ENCODE peak calls at places on chromosome 3, in nine cellular contexts. I is esophagus muscularis mucosa, G is body of pancreas, X is esophagus squamous epithelium, V is heart left ventricle, H is ovary, F is A549, B is stomach, L is transverse colon. T is an unnamed sample.

GRCh38 chr3:190024912-190025311 is 95.8 kb downstream of the P3H2 start:
- DNase-seq in I (no peak), G (no peak), X (no peak), V (no peak), H (no peak), F (no peak), B (no peak), L (no peak), T (no peak)

GRCh38 chr3:132079150-132079549 is 44.3 kb upstream of the CPNE4 start:
- DNase-seq in I (no peak), G (no peak), X (no peak), V (no peak), H (no peak), F (no peak), B (no peak), L (no peak), T (no peak)

GRCh38 chr3:179606534-179607085 is 2.0 kb downstream of the NDUFB5 start:
- DNase-seq in I (no peak), G (no peak), X (no peak), V (no peak), H (no peak), F (no peak), B (no peak), L (no peak), T (no peak)

GRCh38 chr3:101858464-101858863 is 9.2 kb downstream of the NFKBIZ start:
- DNase-seq in I (no peak), G (no peak), X (no peak), V (no peak), H (no peak), F (no peak), B (no peak), L (no peak), T (no peak)

GRCh38 chr3:50616770-50617095 is 218 bp upstream of the MAPKAPK3 start:
- DNase-seq in I (peak; percentile 99), G (peak; percentile 95), X (peak; percentile 65), V (peak; percentile 93), H (peak; percentile 95), F (peak; percentile 83), B (peak; percentile 95), L (peak; percentile 97), T (peak; percentile 93)

GRCh38 chr3:196636369-196637349 is 2.8 kb upstream of the NRROS start:
- DNase-seq in I (no peak), G (no peak), X (no peak), V (no peak), H (no peak), F (no peak), B (no peak), L (no peak), T (no peak)

GRCh38 chr3:194487289-194488006 is 646 bp upstream of the ATP13A3 start:
- DNase-seq in I (peak; percentile 90), G (peak; percentile 41), X (no peak), V (peak; percentile 42), H (peak; percentile 62), F (no peak), B (peak; percentile 48), L (peak; percentile 43), T (peak; percentile 40)

GRCh38 chr3:192884831-192885356 is 32.8 kb downstream of the MB21D2 start:
- DNase-seq in I (no peak), G (no peak), X (no peak), V (no peak), H (no peak), F (no peak), B (no peak), L (no peak), T (no peak)

GRCh38 chr3:101942356-101942755 is 93.0 kb downstream of the NFKBIZ start:
- DNase-seq in I (no peak), G (no peak), X (no peak), V (no peak), H (no peak), F (no peak), B (no peak), L (no peak), T (no peak)

GRCh38 chr3:135641771-135642170 is 323.8 kb upstream of the PPP2R3A start:
- DNase-seq in I (no peak), G (no peak), X (no peak), V (no peak), H (no peak), F (no peak), B (no peak), L (no peak), T (no peak)

DNA sequence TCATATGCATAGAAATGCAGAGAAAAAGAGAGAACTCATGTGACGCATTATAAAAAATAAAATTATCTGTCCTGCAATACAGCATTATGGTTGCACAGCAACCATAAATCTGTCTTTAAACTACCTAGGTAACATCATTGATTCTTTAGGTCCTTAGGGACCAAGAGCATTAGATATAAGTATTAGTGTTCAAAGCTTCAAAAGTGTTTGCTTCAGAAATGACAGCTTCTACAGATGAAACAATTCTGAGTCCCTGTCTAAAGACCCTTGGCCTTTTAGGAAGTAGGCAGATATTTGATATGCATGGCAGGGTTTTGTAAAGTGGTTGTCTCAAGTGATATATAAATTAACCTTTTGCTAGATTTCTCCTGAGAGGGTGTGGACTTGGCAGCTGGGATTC is 454.2 kb downstream of the GBE1 start:
- DNase-seq in I (no peak), G (no peak), X (no peak), V (no peak), H (no peak), F (no peak), B (no peak), L (no peak), T (no peak)
- H3K4me1 ChIP-seq in I (no peaks in the 10 kb centered on the region), G (no peaks in the 10 kb centered on the region), X (no peaks in the 10 kb centered on the region), V (no peaks in the 10 kb centered on the region), H (no peaks in the 10 kb centered on the region), F (no peaks in the 10 kb centered on the region), B (no peaks in the 10 kb centered on the region), L (no peaks in the 10 kb centered on the region), T (no peaks in the 10 kb centered on the region)

GRCh38 chr3:51670053-51670666 is 892 bp upstream of the TEX264 start:
- DNase-seq in I (no peak), G (no peak), X (no peak), V (no peak), H (no peak), F (no peak), B (no peak), L (no peak), T (no peak)

GRCh38 chr3:51672083-51672475 is 1.0 kb downstream of the TEX264 start:
- DNase-seq in I (no peak), G (no peak), X (no peak), V (no peak), H (no peak), F (no peak), B (no peak), L (no peak), T (no peak)

GRCh38 chr3:51673181-51673801 is 2.2 kb downstream of the TEX264 start:
- DNase-seq in I (no peak), G (no peak), X (no peak), V (no peak), H (no peak), F (no peak), B (peak; percentile 19), L (no peak), T (no peak)

GRCh38 chr3:51670711-51671089 is 352 bp upstream of the TEX264 start:
- DNase-seq in I (no peak), G (no peak), X (no peak), V (no peak), H (no peak), F (no peak), B (no peak), L (no peak), T (no peak)

GRCh38 chr3:51671090-51672082 is at the start of gene TEX264:
- DNase-seq in I (peak; percentile 93), G (peak; percentile 90), X (peak; percentile 45), V (peak; percentile 91), H (peak; percentile 90), F (peak; percentile 81), B (peak; percentile 94), L (peak; percentile 94), T (peak; percentile 88)
- TF ChIP-seq POLR2A in I (peak; percentile 66), G (peak; percentile 62), X (no peak), V (no peak), H (peak; percentile 73), F (peak; percentile 82), B (no peak), L (peak; percentile 79), T (peak; percentile 91)

GRCh38 chr3:9776896-9777694 is 7.3 kb upstream of the CAMK1 start:
- DNase-seq in I (no peak), G (no peak), X (no peak), V (no peak), H (no peak), F (no peak), B (no peak), L (no peak), T (no peak)

GRCh38 chr3:9778518-9779129 is 8.9 kb upstream of the CAMK1 start:
- DNase-seq in I (no peak), G (no peak), X (no peak), V (no peak), H (no peak), F (no peak), B (no peak), L (no peak), T (no peak)

GRCh38 chr3:9779197-9779596 is 9.4 kb upstream of the CAMK1 start:
- DNase-seq in I (no peak), G (no peak), X (no peak), V (no peak), H (no peak), F (no peak), B (no peak), L (no peak), T (no peak)

GRCh38 chr3:9777695-9778023 is 7.9 kb upstream of the CAMK1 start:
- DNase-seq in I (no peak), G (no peak), X (no peak), V (no peak), H (no peak), F (no peak), B (no peak), L (no peak), T (no peak)

DNA sequence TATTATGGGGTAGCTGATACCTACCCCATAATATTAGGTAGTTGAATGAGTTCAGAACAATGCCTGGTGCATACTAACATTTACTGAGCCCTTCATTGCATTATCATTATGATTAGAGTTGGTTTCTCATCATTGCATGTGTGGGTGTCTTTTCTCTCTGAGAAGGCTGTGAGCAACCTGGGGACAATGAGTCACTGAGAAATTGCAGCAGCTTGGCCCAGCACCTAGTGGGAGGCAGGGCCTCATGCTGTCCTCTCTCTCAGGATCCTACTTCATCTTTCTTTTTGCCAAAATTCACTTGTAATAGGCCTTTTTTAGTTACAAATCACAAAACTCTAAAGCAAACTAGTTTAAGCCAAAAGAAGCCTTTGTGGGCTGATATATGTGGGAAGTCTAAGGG is 8.4 kb upstream of the CAMK1 start:
- DNase-seq in I (no peak), G (no peak), X (no peak), V (no peak), H (no peak), F (no peak), B (no peak), L (no peak), T (peak; percentile 47)
- H3K4me1 ChIP-seq in I (peaks cover 26% of the 10 kb centered on the region), G (no peaks in the 10 kb centered on the region), X (no peaks in the 10 kb centered on the region), V (no peaks in the 10 kb centered on the region), H (no peaks in the 10 kb centered on the region), F (no peaks in the 10 kb centered on the region), B (no peaks in the 10 kb centered on the region), L (peaks cover 14% of the 10 kb centered on the region), T (no peaks in the 10 kb centered on the region)

GRCh38 chr3:47847801-47848518 is 45.0 kb downstream of the DHX30 start:
- DNase-seq in I (no peak), G (no peak), X (no peak), V (no peak), H (no peak), F (no peak), B (no peak), L (no peak), T (no peak)
- TF ChIP-seq POLR2A in I (no peak), G (no peak), X (no peak), V (no peak), H (no peak), F (no peak), B (no peak), L (no peak), T (no peak)

GRCh38 chr3:30492581-30493192 is 113.7 kb upstream of the TGFBR2 start:
- DNase-seq in I (no peak), G (no peak), X (no peak), V (no peak), H (no peak), F (no peak), B (no peak), L (no peak), T (no peak)
- H3K4me1 ChIP-seq in I (peaks cover 58% of the 10 kb centered on the region), G (no peaks in the 10 kb centered on the region), X (no peaks in the 10 kb centered on the region), V (no peaks in the 10 kb centered on the region), H (no peaks in the 10 kb centered on the region), F (peaks cover 16% of the 10 kb centered on the region), B (peaks cover 3% of the 10 kb centered on the region), L (peaks cover 18% of the 10 kb centered on the region), T (peaks cover 17% of the 10 kb centered on the region)